ENCODE peak calls at places on chromosomes 16 and 17, in four cellular contexts. Y, G, L and U are unnamed samples. For H3K36me3, the result is how much of the 10 kb centered on the place peaks cover.

GRCh38 chr17:17398928-17399926 is 77.6 kb upstream of the MED9 start:
- DNase-seq in Y (no peak), G (peak), L (no peak), U (no peak)

GRCh38 chr16:57478396-57479024 is 7.8 kb downstream of the DOK4 start:
- DNase-seq in L (no peak), Y (no peak), G (no peak), U (no peak)

GRCh38 chr16:1678500-1679098 is 520 bp downstream of the JPT2 start:
- DNase-seq in Y (peak), G (peak), L (no peak), U (peak)

GRCh38 chr17:59845595-59846390 is 47.0 kb downstream of the TUBD1 start:
- DNase-seq in G (peak), L (no peak), Y (no peak), U (peak)

GRCh38 chr17:44999433-44999832 is 31.3 kb upstream of the C1QL1 start:
- DNase-seq in G (no peak), L (no peak), Y (no peak), U (no peak)

GRCh38 chr16:22098538-22099255 is 6.4 kb downstream of the VWA3A start:
- DNase-seq in L (no peak), G (peak), Y (no peak), U (peak)

GRCh38 chr16:81175325-81175891 is 63.1 kb upstream of the BCO1 start:
- DNase-seq in L (no peak), Y (no peak), G (peak), U (no peak)

GRCh38 chr16:26614102-26614864 is 452.4 kb upstream of the C16orf82 start:
- DNase-seq in G (no peak), Y (no peak), L (no peak), U (no peak)

GRCh38 chr16:31678649-31679325 is 151.1 kb downstream of the AHSP start:
- DNase-seq in G (no peak), L (no peak), Y (no peak), U (no peak)

GRCh38 chr16:24568392-24568791 is 29.0 kb downstream of the RBBP6 start:
- DNase-seq in G (peak), Y (no peak), L (no peak), U (no peak)

GRCh38 chr17:17183744-17184143 is 22.4 kb downstream of the PLD6 start:
- DNase-seq in L (no peak), Y (no peak), G (no peak), U (no peak)

GRCh38 chr16:25747160-25747758 is 55.5 kb downstream of the HS3ST4 start:
- DNase-seq in L (no peak), G (peak), Y (no peak), U (peak)

GRCh38 chr16:70737377-70738082 is 51.7 kb upstream of the MTSS2 start:
- DNase-seq in Y (peak), G (peak), L (peak), U (peak)

GRCh38 chr17:2406903-2407790 is 6.3 kb upstream of the MNT start:
- DNase-seq in L (no peak), G (peak), Y (peak), U (peak)

GRCh38 chr17:67642488-67642887 is 75.2 kb upstream of the NOL11 start:
- DNase-seq in Y (no peak), G (no peak), L (no peak), U (no peak)

GRCh38 chr16:4846503-4846900 is 586 bp downstream of the GLYR1 start:
- DNase-seq in G (peak), Y (peak), L (peak), U (peak)

GRCh38 chr16:11396241-11397048 is 51.2 kb downstream of the RMI2 start:
- DNase-seq in Y (peak), G (peak), L (peak), U (peak)

GRCh38 chr16:67013823-67014640 is 14.9 kb upstream of the CBFB start:
- DNase-seq in G (peak), L (peak), Y (peak), U (peak)

GRCh38 chr16:13436641-13437423 is 483.1 kb upstream of the ERCC4 start:
- DNase-seq in Y (no peak), G (no peak), L (no peak), U (peak)

GRCh38 chr16:82382521-82382920 is 212.5 kb upstream of the MPHOSPH6 start:
- DNase-seq in L (no peak), G (no peak), Y (no peak), U (no peak)

GRCh38 chr17:74467221-74467951 is 952 bp downstream of the CD300A start:
- DNase-seq in L (no peak), Y (no peak), G (no peak), U (no peak)

GRCh38 chr16:85617948-85618347 is 4.8 kb downstream of the GSE1 start:
- DNase-seq in Y (no peak), L (no peak), G (no peak), U (no peak)

GRCh38 chr17:67680445-67681224 is 37.1 kb upstream of the NOL11 start:
- DNase-seq in Y (no peak), G (no peak), L (no peak), U (no peak)

GRCh38 chr17:44677136-44677535 is 12.4 kb downstream of the CCDC43 start:
- DNase-seq in G (peak), Y (no peak), L (no peak), U (no peak)

GRCh38 chr17:28726912-28727726 is 1.1 kb upstream of the TLCD1 start:
- DNase-seq in Y (peak), L (peak), G (peak), U (peak)

GRCh38 chr17:9844153-9844552 is 18.4 kb downstream of the GLP2R start:
- DNase-seq in G (no peak), L (no peak), Y (no peak), U (no peak)

GRCh38 chr17:74389094-74389753 is 21.9 kb downstream of the GPR142 start:
- DNase-seq in Y (no peak), G (no peak), L (no peak), U (no peak)

GRCh38 chr17:9306086-9306485 is 269.5 kb downstream of the STX8 start:
- DNase-seq in L (no peak), Y (no peak), G (no peak), U (no peak)

GRCh38 chr17:26765860-26766709 is 527.8 kb upstream of the WSB1 start:
- DNase-seq in Y (no peak), L (no peak), G (no peak), U (no peak)

GRCh38 chr17:49351572-49352140 is 10.4 kb downstream of the ZNF652 start:
- DNase-seq in Y (no peak), L (no peak), G (no peak), U (no peak)

GRCh38 chr16:645852-646678 is 3.1 kb upstream of the WDR90 start:
- DNase-seq in G (no peak), Y (no peak), L (peak), U (peak)

DNA sequence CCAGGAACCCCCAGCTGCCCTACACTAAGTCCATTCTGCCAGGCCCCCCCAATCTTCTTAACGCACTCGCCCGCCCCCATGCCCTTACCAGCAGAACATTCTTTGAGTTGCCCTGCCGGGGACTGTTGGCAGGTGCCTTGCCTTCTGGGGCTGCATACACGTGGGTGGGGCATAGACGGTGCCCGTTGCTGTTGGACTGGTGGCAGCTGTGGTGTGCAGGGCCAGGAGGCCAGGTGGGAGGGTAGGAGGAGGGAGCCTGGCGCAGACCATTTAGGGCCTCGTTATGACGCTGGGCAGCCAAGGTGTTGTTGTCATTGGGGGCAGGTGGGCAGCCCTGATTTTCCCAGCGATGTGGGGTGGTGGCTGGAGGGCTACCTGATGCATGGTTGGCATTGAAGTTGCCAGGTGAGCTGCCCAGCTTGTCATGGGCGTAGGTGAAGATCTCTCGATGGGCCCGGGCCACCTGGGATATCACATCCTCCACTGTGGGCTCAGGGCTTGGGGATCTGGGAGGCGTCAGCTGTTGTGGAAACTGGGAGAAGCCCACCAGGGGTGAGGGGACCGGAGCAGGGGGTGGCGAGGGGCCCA is 4.9 kb downstream of the NR1D1 start:
- DNase-seq in G (no peak), L (no peak), Y (no peak), U (no peak)
- H3K36me3 ChIP-seq in G (under half), L (half or more), Y (half or more), U (under half)

GRCh38 chr16:3561626-3562025 is 15.6 kb downstream of the NLRC3 start:
- DNase-seq in G (no peak), Y (no peak), L (no peak), U (no peak)
- H3K36me3 ChIP-seq in G (under half), Y (under half), L (under half), U (under half)

GRCh38 chr16:55490301-55490700 is 11.3 kb downstream of the MMP2 start:
- DNase-seq in Y (peak), L (no peak), G (no peak), U (no peak)
- H3K36me3 ChIP-seq in Y (under half), L (under half), G (half or more), U (under half)

DNA sequence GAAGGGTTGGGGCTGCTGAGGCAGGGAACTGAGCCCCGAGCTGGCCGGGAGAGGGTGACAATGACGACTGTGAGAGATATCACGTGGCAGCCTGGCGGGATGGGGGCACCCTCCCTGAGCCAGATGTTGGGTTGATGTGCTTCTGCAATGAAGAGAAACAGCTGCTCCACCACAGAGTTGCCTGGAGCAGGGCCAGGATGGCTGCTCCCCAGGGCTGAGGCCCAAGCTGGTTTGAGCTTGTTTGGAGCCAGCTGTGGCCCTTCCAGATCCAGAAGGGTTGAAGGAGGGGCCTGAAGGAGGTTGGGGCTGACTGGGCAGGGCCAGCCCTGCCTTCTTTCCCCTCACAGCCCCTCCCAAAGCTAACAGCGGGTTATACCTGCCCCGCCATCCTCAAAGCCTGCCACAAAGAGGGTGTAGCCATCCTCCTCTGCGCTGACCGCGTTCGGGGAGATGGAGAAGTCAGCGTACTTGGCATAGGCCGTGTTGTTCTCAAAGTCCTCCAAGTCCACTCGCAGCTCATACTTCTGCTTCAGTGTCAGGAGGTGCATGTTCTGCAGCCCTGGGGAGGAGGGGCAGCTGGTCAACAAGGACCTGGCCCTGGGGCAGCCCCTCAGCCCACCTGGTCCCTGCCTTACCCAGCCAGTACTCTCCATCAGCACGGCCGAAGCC is 2.1 kb downstream of the MFAP4 start:
- DNase-seq in G (peak), L (peak), Y (peak), U (peak)
- H3K36me3 ChIP-seq in G (under half), L (under half), Y (under half), U (under half)

DNA sequence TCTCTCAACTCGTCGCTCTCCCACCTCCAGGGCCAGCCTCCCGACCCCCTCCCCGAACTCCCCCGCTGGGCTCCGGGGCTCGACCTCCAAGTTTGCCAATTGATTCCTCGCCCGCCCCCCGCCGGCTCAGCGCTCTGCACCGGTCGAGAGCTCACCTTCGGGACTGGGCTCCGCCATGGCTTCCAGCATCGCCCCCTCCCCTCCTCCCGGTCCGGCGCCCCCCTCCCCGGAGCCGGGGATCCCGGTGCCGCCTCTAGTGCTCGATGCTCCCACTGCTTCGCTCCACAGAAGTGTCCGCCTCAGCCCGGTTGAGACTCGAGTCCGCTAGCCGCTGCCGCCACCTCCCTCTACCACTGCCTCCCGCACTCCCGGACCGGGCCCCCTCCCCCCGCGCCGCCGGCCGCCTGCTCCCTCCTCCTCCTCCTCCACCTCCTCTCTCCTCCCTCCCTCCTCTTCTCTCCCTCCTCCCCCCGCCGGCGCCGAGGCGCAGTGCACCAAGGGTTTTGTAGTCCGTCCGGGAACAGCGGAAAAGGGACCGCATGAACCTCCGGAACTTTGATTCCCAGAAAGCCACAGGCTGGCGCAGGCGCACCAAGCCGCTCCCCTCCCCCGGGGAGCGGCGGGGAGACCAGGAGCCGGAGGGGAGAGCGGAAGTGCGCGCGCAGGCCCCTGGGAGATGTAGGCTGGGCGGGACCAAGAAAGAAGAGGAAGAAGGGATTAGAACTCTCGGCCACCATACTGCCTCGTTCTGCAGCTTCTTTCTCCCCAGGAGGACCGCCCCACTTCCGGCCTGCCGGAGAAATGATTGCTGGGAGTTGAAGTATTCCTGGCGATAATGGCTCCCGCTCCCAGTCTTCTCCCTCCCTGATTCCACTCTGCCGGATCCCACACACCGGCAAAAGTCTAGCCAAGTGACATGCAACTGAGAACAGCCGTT is at the start of gene PHF23:
- DNase-seq in L (peak), Y (peak), G (peak), U (peak)
- H3K36me3 ChIP-seq in L (under half), Y (under half), G (under half), U (under half)

DNA sequence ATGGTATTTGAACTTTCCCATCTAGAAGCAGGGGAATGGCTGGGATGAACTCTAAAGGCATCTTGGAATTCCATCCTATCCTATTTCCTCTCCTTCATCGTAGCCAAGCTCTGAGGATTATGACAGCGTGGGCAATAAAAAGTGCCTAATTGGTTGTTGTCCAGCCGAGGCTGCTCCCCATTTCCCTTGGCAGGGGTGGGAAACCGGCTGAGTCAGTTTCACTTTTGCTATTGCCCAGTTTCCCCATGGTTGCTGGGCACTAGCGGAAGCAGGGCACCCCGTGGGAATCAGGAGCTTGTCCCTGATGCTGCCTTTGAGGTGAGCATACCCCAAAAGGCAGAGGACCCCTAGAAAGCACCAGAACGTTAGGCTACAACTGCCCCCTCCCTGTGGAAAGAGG is 13.8 kb upstream of the SP2 start:
- DNase-seq in Y (no peak), L (no peak), G (peak), U (no peak)
- H3K36me3 ChIP-seq in Y (under half), L (under half), G (under half), U (under half)

GRCh38 chr17:37571674-37572073 is 37.5 kb downstream of the SYNRG start:
- DNase-seq in Y (no peak), G (no peak), L (no peak), U (no peak)

GRCh38 chr17:37574427-37574826 is 34.8 kb downstream of the SYNRG start:
- DNase-seq in Y (no peak), L (no peak), G (no peak), U (no peak)

GRCh38 chr17:37570527-37571093 is 38.6 kb downstream of the SYNRG start:
- DNase-seq in L (peak), G (peak), Y (no peak), U (peak)

GRCh38 chr17:37576281-37576680 is 32.9 kb downstream of the SYNRG start:
- DNase-seq in Y (no peak), L (no peak), G (peak), U (no peak)
- H3K36me3 ChIP-seq in Y (half or more), L (half or more), G (under half), U (under half)